ENCODE peak calls at places on chromosomes 13 and 19, in seven cellular contexts. P, J, K, Y, X, S and W are unnamed samples.

GRCh38 chr13:37769078-37769477 is 100.5 kb downstream of the TRPC4 start:
- DNase-seq in P (no peak), J (no peak), K (no peak), Y (no peak), X (no peak), S (peak; percentile 26), W (no peak)

GRCh38 chr19:4455742-4456565 is 1.6 kb downstream of the UBXN6 start:
- DNase-seq in P (no peak), J (no peak), K (no peak), Y (peak; percentile 62), X (peak; percentile 61), S (peak; percentile 78), W (peak; percentile 52)

GRCh38 chr13:59677966-59678814 is 485.5 kb downstream of the DIAPH3 start:
- DNase-seq in P (no peak), J (peak; percentile 43), K (peak; percentile 35), Y (no peak), X (peak; percentile 53), S (peak; percentile 87), W (no peak)

GRCh38 chr19:18416778-18417249 is 2.4 kb upstream of the SSBP4 start:
- DNase-seq in P (peak; percentile 93), J (no peak), K (peak; percentile 90), Y (peak; percentile 86), X (peak; percentile 83), S (peak; percentile 95), W (peak; percentile 90)

GRCh38 chr13:57123660-57124059 is 17.1 kb upstream of the PRR20A start:
- DNase-seq in P (peak; percentile 55), J (no peak), K (no peak), Y (no peak), X (peak; percentile 3), S (peak; percentile 51), W (no peak)

GRCh38 chr13:59318320-59318930 is 845.3 kb downstream of the DIAPH3 start:
- DNase-seq in P (peak; percentile 52), J (peak; percentile 16), K (peak; percentile 86), Y (peak; percentile 42), X (peak; percentile 39), S (peak; percentile 79), W (peak; percentile 90)

GRCh38 chr19:16456652-16457194 is 15.0 kb downstream of the EPS15L1 start:
- DNase-seq in P (no peak), J (no peak), K (no peak), Y (no peak), X (no peak), S (no peak), W (no peak)

GRCh38 chr13:106449096-106449495 is 86.4 kb downstream of the EFNB2 start:
- DNase-seq in P (no peak), J (no peak), K (no peak), Y (no peak), X (no peak), S (no peak), W (no peak)

GRCh38 chr13:103067751-103068563 is 1.7 kb upstream of the SLC10A2 start:
- DNase-seq in P (no peak), J (no peak), K (no peak), Y (no peak), X (no peak), S (no peak), W (no peak)

GRCh38 chr13:104764600-104764999 is 1698.4 kb upstream of the SLC10A2 start:
- DNase-seq in P (no peak), J (no peak), K (no peak), Y (no peak), X (no peak), S (no peak), W (no peak)

GRCh38 chr19:5243878-5244277 is 96.7 kb downstream of the PTPRS start:
- DNase-seq in P (no peak), J (no peak), K (no peak), Y (no peak), X (no peak), S (no peak), W (no peak)

GRCh38 chr19:51394045-51394836 is 3.9 kb upstream of the C19orf84 start:
- DNase-seq in P (peak; percentile 93), J (peak; percentile 96), K (peak; percentile 77), Y (peak; percentile 96), X (peak; percentile 98), S (peak; percentile 99), W (peak; percentile 94)

GRCh38 chr13:32669030-32669646 is 82.9 kb downstream of the PDS5B start:
- DNase-seq in P (no peak), J (no peak), K (peak; percentile 18), Y (no peak), X (peak; percentile 55), S (peak; percentile 76), W (no peak)

GRCh38 chr13:73141292-73141771 is 82.5 kb downstream of the KLF5 start:
- DNase-seq in P (no peak), J (no peak), K (no peak), Y (no peak), X (peak; percentile 61), S (peak; percentile 60), W (no peak)

GRCh38 chr13:34300559-34300958 is 482.6 kb downstream of the RFC3 start:
- DNase-seq in P (no peak), J (no peak), K (no peak), Y (no peak), X (peak; percentile 55), S (no peak), W (no peak)

GRCh38 chr19:1130801-1131717 is 27.3 kb downstream of the GPX4 start:
- DNase-seq in P (peak; percentile 29), J (no peak), K (no peak), Y (no peak), X (no peak), S (no peak), W (no peak)

DNA sequence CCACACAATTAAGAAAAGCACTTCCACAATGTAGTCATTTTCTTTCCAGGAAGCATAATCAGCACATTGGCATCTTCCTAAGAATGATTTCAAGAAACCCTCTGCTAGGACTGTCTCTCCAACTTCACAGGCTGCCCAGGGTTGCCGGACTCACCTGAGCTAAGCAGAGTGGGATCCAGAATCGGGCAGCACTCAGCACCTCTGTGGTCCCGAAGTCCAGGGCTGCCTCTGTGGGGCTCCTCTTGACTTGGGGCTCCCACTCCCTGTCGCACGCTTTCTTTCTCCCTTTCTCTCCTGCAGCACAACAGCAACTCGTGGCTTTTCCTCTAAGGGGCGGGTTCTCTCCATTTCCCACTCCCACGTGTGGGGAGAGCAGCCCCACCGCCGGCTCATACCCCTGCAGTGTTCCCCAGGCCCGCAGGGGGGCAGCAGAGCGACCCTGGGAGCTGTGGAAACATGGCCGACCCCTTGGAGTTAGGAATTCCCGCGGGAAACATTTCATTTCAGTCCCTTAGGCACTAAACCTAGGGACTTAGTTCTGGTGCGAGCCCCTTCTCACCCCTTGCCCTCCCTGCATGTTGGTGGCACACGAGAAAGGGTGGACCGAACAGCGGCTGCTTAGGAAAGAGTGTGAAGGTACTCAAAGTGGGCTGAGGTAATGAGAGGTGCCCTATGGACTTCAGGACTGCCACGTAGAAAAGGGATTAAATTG is at the start of gene TMEM272:
- DNase-seq in P (no peak), J (no peak), K (peak; percentile 85), Y (peak; percentile 45), X (peak; percentile 20), S (peak; percentile 45), W (peak; percentile 79)
- TF ChIP-seq CTCF in P (peak; percentile 76), J (peak; percentile 83), K (peak; percentile 83), Y (peak; percentile 78), X (peak; percentile 86), S (peak; percentile 85), W (peak; percentile 76)

GRCh38 chr19:54204767-54205468 is 4.3 kb downstream of the RPS9 start:
- DNase-seq in P (no peak), J (no peak), K (no peak), Y (no peak), X (no peak), S (no peak), W (no peak)

GRCh38 chr19:54206831-54207177 is 6.1 kb downstream of the RPS9 start:
- DNase-seq in P (no peak), J (no peak), K (no peak), Y (no peak), X (no peak), S (no peak), W (no peak)

GRCh38 chr19:54208784-54209057 is 8.1 kb downstream of the RPS9 start:
- DNase-seq in P (no peak), J (no peak), K (no peak), Y (no peak), X (peak; percentile 18), S (peak; percentile 30), W (no peak)

GRCh38 chr19:54207908-54208783 is 7.5 kb downstream of the RPS9 start:
- DNase-seq in P (peak; percentile 81), J (no peak), K (no peak), Y (peak; percentile 97), X (peak; percentile 77), S (peak; percentile 100), W (no peak)

DNA sequence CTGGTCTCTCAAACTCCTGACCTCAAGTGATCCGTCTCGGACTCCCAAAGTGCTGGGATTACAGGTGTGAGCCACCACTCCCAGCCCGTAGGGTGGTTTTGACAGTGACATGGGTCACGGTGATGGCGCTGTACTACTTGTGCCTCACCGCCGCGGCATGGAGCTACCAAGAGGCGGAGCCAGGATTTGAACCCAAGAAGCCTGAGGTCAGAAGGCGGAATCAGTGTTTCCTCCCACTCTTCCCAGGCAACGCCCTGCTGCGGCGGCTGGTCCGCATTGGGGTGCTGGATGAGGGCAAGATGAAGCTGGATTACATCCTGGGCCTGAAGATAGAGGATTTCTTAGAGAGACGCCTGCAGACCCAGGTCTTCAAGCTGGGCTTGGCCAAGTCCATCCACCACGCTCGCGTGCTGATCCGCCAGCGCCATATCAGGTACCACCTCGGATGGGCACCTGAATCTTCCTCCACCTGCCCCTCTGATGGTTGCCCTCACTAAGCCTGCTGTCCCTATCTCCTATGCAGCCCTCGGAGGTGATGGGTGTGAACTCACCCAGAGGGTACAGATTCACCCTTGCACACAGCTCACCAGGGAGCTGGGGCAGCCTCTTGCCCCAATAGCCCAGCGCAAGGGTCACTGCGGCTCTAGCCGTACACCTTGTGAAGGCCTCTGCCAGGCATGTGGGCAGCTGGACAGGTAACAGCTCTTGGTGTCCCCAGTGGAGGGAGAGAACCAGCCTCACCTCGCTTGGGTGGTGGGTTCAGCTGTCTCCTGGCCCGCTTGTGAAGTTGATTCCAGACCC is 5.6 kb downstream of the RPS9 start:
- DNase-seq in P (no peak), J (no peak), K (no peak), Y (no peak), X (no peak), S (no peak), W (no peak)
- TF ChIP-seq CTCF in P (no peak), J (no peak), K (no peak), Y (no peak), X (no peak), S (no peak), W (no peak)

DNA sequence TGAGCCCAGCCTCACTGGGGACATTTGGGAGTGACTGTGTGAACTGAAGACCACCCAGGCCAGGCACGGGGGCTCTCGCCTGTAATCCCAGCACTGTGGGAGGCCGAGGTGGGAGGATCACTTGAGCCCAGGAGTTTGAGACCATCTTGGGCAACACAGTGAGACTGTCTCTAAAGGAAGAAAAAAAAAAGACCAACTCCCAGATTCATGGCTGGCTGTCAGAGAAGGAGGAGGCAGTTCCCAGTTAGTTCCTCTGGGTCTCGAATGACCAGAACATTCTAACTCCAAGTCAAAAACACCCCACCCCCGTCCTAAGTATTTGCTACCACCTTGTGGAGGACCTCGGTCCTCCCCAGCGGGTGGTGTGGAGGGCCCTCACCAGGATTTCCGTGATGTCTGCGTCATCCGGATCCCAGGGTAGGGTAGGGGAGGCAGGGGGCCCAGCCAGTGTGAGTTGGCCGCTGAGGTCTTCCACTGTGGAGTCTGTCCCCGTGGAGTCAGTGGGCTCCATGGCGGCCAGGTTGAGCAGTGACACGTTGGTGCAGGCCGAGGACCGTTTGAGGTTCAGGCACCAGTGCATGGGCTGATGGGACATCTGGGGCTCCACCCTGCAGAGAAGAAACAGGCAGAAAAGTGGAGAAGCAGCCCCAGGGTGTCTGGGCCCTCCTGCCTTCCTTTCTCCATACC is 1.3 kb downstream of the TSKS start:
- DNase-seq in P (peak; percentile 40), J (no peak), K (peak; percentile 30), Y (no peak), X (peak; percentile 20), S (peak; percentile 74), W (no peak)
- TF ChIP-seq CTCF in P (no peak), J (peak; percentile 44), K (no peak), Y (no peak), X (peak; percentile 35), S (peak; percentile 40), W (no peak)

GRCh38 chr19:37716140-37716539 is 3.4 kb downstream of the ZNF607 start:
- DNase-seq in P (no peak), J (no peak), K (no peak), Y (no peak), X (no peak), S (no peak), W (no peak)
- TF ChIP-seq CTCF in P (no peak), J (no peak), K (no peak), Y (no peak), X (no peak), S (no peak), W (no peak)